ENCODE peak calls at places on chromosomes 16 and 17, in ten cellular contexts. U is lower lobe of right lung, R is B cell, B is brain microvascular endothelial cell, O is BE2C, J is BJ, A is progenitor cell of endocrine pancreas, Z is IMR-90, T is choroid plexus epithelial cell, E is kidney epithelial cell. S is an unnamed sample.

GRCh38 chr16:57265850-57266530 is 18.5 kb downstream of the PLLP start:
- DNase-seq in U (peak), R (no peak), B (no peak), O (peak), J (no peak), A (no peak), Z (no peak), T (no peak), E (no peak), S (no peak)

GRCh38 chr16:12535535-12536411 is 267.9 kb downstream of the CPPED1 start:
- DNase-seq in U (no peak), R (no peak), B (peak), O (no peak), J (no peak), A (peak), Z (no peak), T (peak), E (no peak), S (peak)

GRCh38 chr16:85029413-85029794 is 1.8 kb downstream of the KIAA0513 start:
- DNase-seq in U (no peak), R (no peak), B (no peak), O (peak), J (peak), A (no peak), Z (peak), T (no peak), E (no peak), S (peak)

GRCh38 chr17:66727634-66728570 is 107.0 kb upstream of the CACNG5 start:
- DNase-seq in U (peak), R (no peak), B (peak), O (peak), J (no peak), A (peak), Z (peak), T (peak), E (no peak), S (peak)

GRCh38 chr16:70715113-70715711 is 29.4 kb upstream of the MTSS2 start:
- DNase-seq in U (peak), R (no peak), B (peak), O (peak), J (peak), A (no peak), Z (peak), T (peak), E (peak), S (no peak)

GRCh38 chr16:70432800-70433455 is 6.0 kb downstream of the ST3GAL2 start:
- DNase-seq in U (peak), R (no peak), B (no peak), O (no peak), J (no peak), A (no peak), Z (no peak), T (peak), E (no peak), S (peak)

GRCh38 chr16:57163842-57164241 is 22.0 kb downstream of the PSME3IP1 start:
- DNase-seq in U (no peak), R (no peak), B (no peak), O (no peak), J (no peak), A (no peak), Z (no peak), T (no peak), E (no peak), S (no peak)

GRCh38 chr17:66437466-66438026 is 135.1 kb downstream of the PRKCA start:
- DNase-seq in U (no peak), R (no peak), B (no peak), O (no peak), J (no peak), A (no peak), Z (no peak), T (no peak), E (no peak), S (no peak)

GRCh38 chr16:62225675-62226074 is 189.4 kb upstream of the CDH8 start:
- DNase-seq in U (peak), R (no peak), B (peak), O (peak), J (no peak), A (peak), Z (no peak), T (peak), E (peak), S (no peak)

GRCh38 chr16:53611151-53611802 is 92.4 kb downstream of the RPGRIP1L start:
- DNase-seq in U (no peak), R (no peak), B (no peak), O (no peak), J (no peak), A (no peak), Z (no peak), T (no peak), E (no peak), S (no peak)

GRCh38 chr16:70674221-70675014 is 11.4 kb downstream of the MTSS2 start:
- DNase-seq in U (no peak), R (no peak), B (no peak), O (no peak), J (no peak), A (no peak), Z (no peak), T (no peak), E (no peak), S (no peak)

GRCh38 chr16:8806272-8806983 is 8.8 kb downstream of the PMM2 start:
- DNase-seq in U (no peak), R (no peak), B (no peak), O (no peak), J (no peak), A (no peak), Z (no peak), T (no peak), E (no peak), S (no peak)

GRCh38 chr16:88726408-88726749 is 20.1 kb downstream of the CTU2 start:
- DNase-seq in U (no peak), R (no peak), B (no peak), O (no peak), J (no peak), A (no peak), Z (no peak), T (no peak), E (no peak), S (no peak)

GRCh38 chr17:76907352-76907751 is 39.1 kb downstream of the MGAT5B start:
- DNase-seq in U (no peak), R (no peak), B (no peak), O (no peak), J (no peak), A (no peak), Z (no peak), T (no peak), E (no peak), S (no peak)

GRCh38 chr17:67998466-67998865 is 2.2 kb upstream of the C17orf58 start:
- DNase-seq in U (no peak), R (no peak), B (no peak), O (no peak), J (no peak), A (no peak), Z (no peak), T (no peak), E (no peak), S (no peak)

GRCh38 chr17:1010086-1010450 is 13.1 kb downstream of the TIMM22 start:
- DNase-seq in U (peak), R (peak), B (no peak), O (no peak), J (no peak), A (no peak), Z (no peak), T (no peak), E (no peak), S (no peak)

GRCh38 chr16:12646490-12647274 is 157.0 kb downstream of the CPPED1 start:
- DNase-seq in U (no peak), R (no peak), B (peak), O (no peak), J (peak), A (no peak), Z (no peak), T (peak), E (no peak), S (no peak)

GRCh38 chr16:11914210-11914758 is 1.5 kb downstream of the GSPT1 start:
- DNase-seq in U (no peak), R (no peak), B (no peak), O (no peak), J (no peak), A (no peak), Z (no peak), T (no peak), E (no peak), S (no peak)

GRCh38 chr16:84055366-84055765 is 12.8 kb upstream of the SLC38A8 start:
- DNase-seq in U (no peak), R (no peak), B (no peak), O (no peak), J (no peak), A (no peak), Z (no peak), T (no peak), E (no peak), S (no peak)

GRCh38 chr17:69064476-69064875 is 3.7 kb upstream of the ABCA9 start:
- DNase-seq in U (no peak), R (no peak), B (no peak), O (no peak), J (no peak), A (no peak), Z (no peak), T (no peak), E (no peak), S (no peak)

GRCh38 chr17:7389924-7390910 is 4.1 kb downstream of the PLSCR3 start:
- DNase-seq in U (no peak), R (no peak), B (no peak), O (no peak), J (no peak), A (no peak), Z (no peak), T (no peak), E (no peak), S (no peak)

GRCh38 chr17:64054304-64054703 is 33.9 kb upstream of the ICAM2 start:
- DNase-seq in U (no peak), R (no peak), B (no peak), O (no peak), J (no peak), A (no peak), Z (no peak), T (no peak), E (no peak), S (no peak)

GRCh38 chr17:64057701-64058263 is 37.3 kb upstream of the ICAM2 start:
- DNase-seq in U (no peak), R (no peak), B (no peak), O (no peak), J (no peak), A (no peak), Z (no peak), T (no peak), E (no peak), S (no peak)

GRCh38 chr17:64055183-64056142 is 35.0 kb upstream of the ICAM2 start:
- DNase-seq in U (no peak), R (no peak), B (no peak), O (no peak), J (no peak), A (no peak), Z (no peak), T (no peak), E (no peak), S (no peak)

GRCh38 chr17:64058547-64059115 is 38.2 kb upstream of the ICAM2 start:
- DNase-seq in U (no peak), R (no peak), B (no peak), O (no peak), J (no peak), A (no peak), Z (peak), T (no peak), E (no peak), S (no peak)

GRCh38 chr17:64056269-64057005 is 36.0 kb upstream of the ICAM2 start:
- DNase-seq in U (no peak), R (peak), B (no peak), O (no peak), J (no peak), A (no peak), Z (no peak), T (no peak), E (no peak), S (peak)
- TF ChIP-seq CTCF in U (no peak), R (no peak), B (no peak), O (no peak), J (no peak), A (no peak), Z (no peak), T (no peak), E (no peak), S (no peak)

GRCh38 chr17:55783684-55784245 is 32.9 kb downstream of the PCTP start:
- DNase-seq in U (peak), R (no peak), B (no peak), O (peak), J (peak), A (no peak), Z (no peak), T (peak), E (no peak), S (no peak)
- TF ChIP-seq CTCF in U (no peak), R (no peak), B (no peak), O (no peak), J (no peak), A (no peak), Z (no peak), T (no peak), E (no peak), S (no peak)

GRCh38 chr17:42675348-42675983 is 1.3 kb downstream of the PLEKHH3 start:
- DNase-seq in U (no peak), R (peak), B (no peak), O (peak), J (no peak), A (no peak), Z (no peak), T (no peak), E (no peak), S (no peak)

GRCh38 chr17:42675984-42676423 is 790 bp downstream of the PLEKHH3 start:
- DNase-seq in U (peak), R (peak), B (no peak), O (peak), J (no peak), A (no peak), Z (peak), T (peak), E (no peak), S (no peak)

GRCh38 chr17:42677921-42678781 is 1.4 kb upstream of the PLEKHH3 start:
- DNase-seq in U (peak), R (peak), B (peak), O (peak), J (no peak), A (peak), Z (peak), T (peak), E (no peak), S (peak)

GRCh38 chr17:42677012-42677857 is 441 bp upstream of the PLEKHH3 start:
- DNase-seq in U (peak), R (peak), B (peak), O (peak), J (peak), A (peak), Z (peak), T (peak), E (peak), S (peak)

GRCh38 chr17:42676424-42677011 is at the start of gene PLEKHH3:
- DNase-seq in U (no peak), R (peak), B (no peak), O (peak), J (no peak), A (peak), Z (no peak), T (no peak), E (no peak), S (no peak)
- TF ChIP-seq CTCF in U (peak), R (no peak), B (peak), O (no peak), J (peak), A (peak), Z (peak), T (peak), E (peak), S (no peak)

GRCh38 chr17:78990349-78991016 is 10.8 kb upstream of the LGALS3BP start:
- DNase-seq in U (peak), R (no peak), B (no peak), O (peak), J (no peak), A (no peak), Z (no peak), T (no peak), E (no peak), S (no peak)

GRCh38 chr17:78981010-78981888 is 1.5 kb upstream of the LGALS3BP start:
- DNase-seq in U (no peak), R (no peak), B (no peak), O (no peak), J (no peak), A (no peak), Z (no peak), T (no peak), E (no peak), S (no peak)

GRCh38 chr17:78985395-78985794 is 5.7 kb upstream of the LGALS3BP start:
- DNase-seq in U (no peak), R (no peak), B (no peak), O (no peak), J (no peak), A (no peak), Z (no peak), T (no peak), E (no peak), S (no peak)

GRCh38 chr17:78988152-78988551 is 8.4 kb upstream of the LGALS3BP start:
- DNase-seq in U (no peak), R (no peak), B (no peak), O (no peak), J (no peak), A (no peak), Z (no peak), T (no peak), E (no peak), S (no peak)

DNA sequence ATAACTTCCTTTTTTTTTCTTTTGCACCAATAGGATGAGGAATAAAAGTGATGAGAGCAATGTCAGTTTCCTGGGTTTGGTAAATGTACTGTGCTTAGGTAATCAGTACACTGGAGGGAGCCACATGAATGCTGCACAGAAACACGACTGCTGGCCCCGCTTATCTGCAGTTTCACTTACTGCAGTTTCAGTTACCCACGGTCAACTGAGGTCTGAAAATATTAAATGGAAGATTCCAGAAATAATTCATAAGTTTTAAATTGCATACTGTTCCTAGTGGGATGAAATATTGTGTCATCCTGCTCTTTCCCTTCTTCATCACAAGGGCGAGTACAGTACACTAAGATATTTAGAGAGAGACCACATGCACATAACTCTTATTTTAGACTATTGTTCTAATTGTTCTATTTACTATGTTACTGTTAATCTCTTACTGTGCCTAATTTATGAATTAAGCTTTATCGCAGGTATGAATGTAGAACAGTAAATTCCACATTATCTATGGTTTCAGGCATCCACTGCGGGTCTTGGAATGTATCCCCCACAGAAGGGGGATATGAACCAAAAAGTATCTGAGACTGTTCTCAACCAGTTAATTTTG is 6.4 kb upstream of the LGALS3BP start:
- DNase-seq in U (no peak), R (peak), B (peak), O (no peak), J (no peak), A (no peak), Z (peak), T (peak), E (no peak), S (no peak)
- TF ChIP-seq CTCF in U (peak), R (no peak), B (peak), O (peak), J (peak), A (peak), Z (no peak), T (peak), E (no peak), S (peak)

GRCh38 chr17:2058521-2059124 is 3.7 kb downstream of the HIC1 start:
- DNase-seq in U (peak), R (peak), B (peak), O (no peak), J (no peak), A (no peak), Z (peak), T (peak), E (no peak), S (peak)
- TF ChIP-seq CTCF in U (peak), R (peak), B (peak), O (peak), J (peak), A (peak), Z (peak), T (peak), E (peak), S (peak)

DNA sequence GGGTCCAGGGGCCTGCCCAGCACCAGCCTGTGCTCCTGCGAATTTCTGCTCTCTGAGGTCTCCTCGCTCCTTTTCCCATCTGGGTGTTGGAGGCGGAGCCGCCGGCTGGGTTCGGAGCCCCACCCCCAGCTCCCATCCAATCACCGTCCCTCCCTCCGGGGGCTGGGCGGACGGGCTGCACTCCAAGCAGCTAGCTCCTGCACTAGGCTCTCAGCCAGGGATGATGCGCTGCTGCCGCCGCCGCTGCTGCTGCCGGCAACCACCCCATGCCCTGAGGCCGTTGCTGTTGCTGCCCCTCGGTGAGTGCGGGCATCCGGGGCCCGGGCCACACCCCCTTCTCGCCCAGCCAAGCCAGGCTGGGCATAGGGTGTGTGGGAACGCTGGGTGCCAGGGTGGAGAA is at the start of gene NRN1L:
- DNase-seq in U (peak), R (no peak), B (peak), O (peak), J (peak), A (peak), Z (peak), T (peak), E (peak), S (no peak)
- TF ChIP-seq CTCF in U (no peak), R (no peak), B (no peak), O (no peak), J (no peak), A (no peak), Z (no peak), T (no peak), E (no peak), S (no peak)

S was measured in GM13976.